ENCODE peak calls at places on chromosomes 16 and 17, in four cellular contexts. One of them, this sample, is unnamed.

GRCh38 chr16:83011101-83011720 is 384.4 kb downstream of the CDH13 start:
- DNase-seq in omental fat pad: no peak
- DNase-seq in DND-41: no peak
- DNase-seq in mucosa of gallbladder: no peak
- DNase-seq in this sample: no peak

GRCh38 chr17:17516315-17516930 is 20.2 kb upstream of the RASD1 start:
- DNase-seq in omental fat pad: no peak
- DNase-seq in DND-41: no peak
- DNase-seq in mucosa of gallbladder: no peak
- DNase-seq in this sample: no peak

GRCh38 chr17:17739388-17740066 is 58.3 kb downstream of the RAI1 start:
- DNase-seq in omental fat pad: no peak
- DNase-seq in DND-41: no peak
- DNase-seq in mucosa of gallbladder: peak; percentile 40
- DNase-seq in this sample: peak; percentile 69

GRCh38 chr16:89200850-89201466 is 621 bp upstream of the SLC22A31 start:
- DNase-seq in omental fat pad: no peak
- DNase-seq in DND-41: no peak
- DNase-seq in mucosa of gallbladder: no peak
- DNase-seq in this sample: no peak

GRCh38 chr17:76820039-76820438 is 48.2 kb upstream of the MGAT5B start:
- DNase-seq in omental fat pad: no peak
- DNase-seq in DND-41: peak; percentile 65
- DNase-seq in mucosa of gallbladder: no peak
- DNase-seq in this sample: no peak

GRCh38 chr16:1393613-1394176 is 20.8 kb downstream of the UNKL start:
- DNase-seq in omental fat pad: no peak
- DNase-seq in DND-41: no peak
- DNase-seq in mucosa of gallbladder: no peak
- DNase-seq in this sample: no peak

GRCh38 chr17:70332811-70333210 is 163.5 kb downstream of the KCNJ2 start:
- DNase-seq in omental fat pad: no peak
- DNase-seq in DND-41: no peak
- DNase-seq in mucosa of gallbladder: no peak
- DNase-seq in this sample: no peak

GRCh38 chr17:57939797-57940196 is 15.4 kb downstream of the CUEDC1 start:
- DNase-seq in omental fat pad: no peak
- DNase-seq in DND-41: peak; percentile 85
- DNase-seq in mucosa of gallbladder: no peak
- DNase-seq in this sample: no peak

GRCh38 chr17:37512442-37513070 is 22.9 kb downstream of the DUSP14 start:
- DNase-seq in omental fat pad: no peak
- DNase-seq in DND-41: no peak
- DNase-seq in mucosa of gallbladder: no peak
- DNase-seq in this sample: no peak

GRCh38 chr16:58462997-58463891 is 36.7 kb upstream of the NDRG4 start:
- DNase-seq in omental fat pad: no peak
- DNase-seq in DND-41: no peak
- DNase-seq in mucosa of gallbladder: no peak
- DNase-seq in this sample: no peak

GRCh38 chr16:4689864-4690704 is 3.3 kb upstream of the NUDT16L1 start:
- DNase-seq in omental fat pad: no peak
- DNase-seq in DND-41: no peak
- DNase-seq in mucosa of gallbladder: no peak
- DNase-seq in this sample: peak; percentile 42

GRCh38 chr17:5500247-5500803 is 14.0 kb downstream of the MIS12 start:
- DNase-seq in omental fat pad: no peak
- DNase-seq in DND-41: no peak
- DNase-seq in mucosa of gallbladder: no peak
- DNase-seq in this sample: no peak

GRCh38 chr17:10061131-10061581 is 137.2 kb downstream of the GAS7 start:
- DNase-seq in omental fat pad: no peak
- DNase-seq in DND-41: no peak
- DNase-seq in mucosa of gallbladder: no peak
- DNase-seq in this sample: no peak

GRCh38 chr17:339193-340061 is 13.2 kb downstream of the RPH3AL start:
- DNase-seq in omental fat pad: no peak
- DNase-seq in DND-41: no peak
- DNase-seq in mucosa of gallbladder: no peak
- DNase-seq in this sample: no peak

GRCh38 chr17:622356-622755 is 92.3 kb downstream of the VPS53 start:
- DNase-seq in omental fat pad: no peak
- DNase-seq in DND-41: no peak
- DNase-seq in mucosa of gallbladder: no peak
- DNase-seq in this sample: no peak

GRCh38 chr17:39701012-39701783 is 1.3 kb downstream of the ERBB2 start:
- DNase-seq in omental fat pad: no peak
- DNase-seq in DND-41: no peak
- DNase-seq in mucosa of gallbladder: peak; percentile 62
- DNase-seq in this sample: no peak